ENCODE peak calls at places on chromosomes 2 and 18, in six cellular contexts. One of them, this sample, is unnamed.

GRCh38 chr2:241726459-241726858 is 8.0 kb upstream of the D2HGDH start:
- DNase-seq in K562: no peak
- DNase-seq in GM23338: no peak
- DNase-seq in Panc1: no peak
- DNase-seq in A549: no peak
- DNase-seq in GM12878: no peak
- DNase-seq in this sample: no peak

GRCh38 chr2:133109772-133110171 is 439.8 kb upstream of the LYPD1 start:
- DNase-seq in GM12878: no peak
- DNase-seq in A549: no peak
- DNase-seq in GM23338: no peak
- DNase-seq in Panc1: no peak
- DNase-seq in K562: no peak
- DNase-seq in this sample: no peak

GRCh38 chr2:63841254-63842022 is at the start of gene UGP2:
- DNase-seq in GM12878: peak; percentile 62
- DNase-seq in Panc1: no peak
- DNase-seq in A549: peak; percentile 75
- DNase-seq in K562: peak; percentile 93
- DNase-seq in GM23338: peak; percentile 96
- DNase-seq in this sample: peak; percentile 92

GRCh38 chr2:178225011-178225817 is 30.9 kb downstream of the OSBPL6 start:
- DNase-seq in GM23338: no peak
- DNase-seq in Panc1: no peak
- DNase-seq in K562: no peak
- DNase-seq in GM12878: no peak
- DNase-seq in A549: no peak
- DNase-seq in this sample: no peak

GRCh38 chr18:59141294-59142068 is 1.8 kb downstream of the SEC11C start:
- DNase-seq in K562: no peak
- DNase-seq in GM23338: no peak
- DNase-seq in Panc1: no peak
- DNase-seq in A549: no peak
- DNase-seq in GM12878: no peak
- DNase-seq in this sample: no peak

GRCh38 chr2:213104089-213104902 is 47.1 kb downstream of the IKZF2 start:
- DNase-seq in Panc1: no peak
- DNase-seq in GM12878: no peak
- DNase-seq in K562: no peak
- DNase-seq in GM23338: no peak
- DNase-seq in A549: no peak
- DNase-seq in this sample: no peak

GRCh38 chr2:97267411-97268074 is 154.6 kb downstream of the ANKRD36 start:
- DNase-seq in GM23338: peak; percentile 0
- DNase-seq in A549: no peak
- DNase-seq in K562: peak; percentile 2
- DNase-seq in GM12878: no peak
- DNase-seq in Panc1: no peak
- DNase-seq in this sample: peak; percentile 1

GRCh38 chr2:54617409-54617808 is 106.1 kb upstream of the EML6 start:
- DNase-seq in Panc1: no peak
- DNase-seq in K562: no peak
- DNase-seq in A549: no peak
- DNase-seq in GM12878: no peak
- DNase-seq in GM23338: no peak
- DNase-seq in this sample: no peak

GRCh38 chr2:51420521-51420920 is 388.6 kb upstream of the NRXN1 start:
- DNase-seq in Panc1: no peak
- DNase-seq in K562: no peak
- DNase-seq in A549: no peak
- DNase-seq in GM23338: no peak
- DNase-seq in GM12878: no peak
- DNase-seq in this sample: no peak

GRCh38 chr18:27428120-27428519 is 243.0 kb upstream of the CHST9 start:
- DNase-seq in A549: no peak
- DNase-seq in K562: no peak
- DNase-seq in Panc1: no peak
- DNase-seq in GM23338: peak; percentile 50
- DNase-seq in GM12878: no peak
- DNase-seq in this sample: no peak

GRCh38 chr2:25341031-25341727 is 546 bp downstream of the DNMT3A start:
- DNase-seq in Panc1: no peak
- DNase-seq in GM12878: no peak
- DNase-seq in GM23338: no peak
- DNase-seq in K562: peak; percentile 20
- DNase-seq in A549: no peak
- DNase-seq in this sample: no peak

GRCh38 chr2:263774-264492 is at the start of gene SH3YL1:
- DNase-seq in K562: no peak
- DNase-seq in GM12878: no peak
- DNase-seq in GM23338: peak; percentile 65
- DNase-seq in A549: no peak
- DNase-seq in Panc1: no peak
- DNase-seq in this sample: no peak

DNA sequence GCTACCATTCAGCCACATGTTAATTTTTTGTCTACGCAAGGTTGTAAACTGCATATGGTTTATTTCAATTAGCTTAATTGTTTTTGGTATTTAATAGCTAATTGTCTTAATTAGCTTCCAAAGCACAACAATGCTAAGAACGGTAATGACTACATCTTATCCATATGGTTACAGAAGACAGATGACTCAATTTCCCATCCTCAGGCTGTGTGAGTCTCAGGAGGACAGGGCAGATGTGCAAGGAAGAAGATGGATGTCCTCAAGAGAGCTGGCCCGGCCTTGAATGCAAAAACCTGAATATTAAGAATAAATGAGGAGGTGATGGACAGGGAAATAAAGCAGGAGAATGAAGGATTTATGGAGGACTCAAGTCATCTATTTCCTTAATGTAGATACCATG is 31.4 kb downstream of the SLC4A3 start:
- DNase-seq in GM12878: no peak
- DNase-seq in A549: no peak
- DNase-seq in K562: no peak
- DNase-seq in GM23338: no peak
- DNase-seq in Panc1: no peak
- DNase-seq in this sample: no peak
- H3K4me3 ChIP-seq in GM12878: no peak overlapping the region
- H3K4me3 ChIP-seq in A549: no peak overlapping the region
- H3K4me3 ChIP-seq in K562: no peak overlapping the region
- H3K4me3 ChIP-seq in GM23338: no peak overlapping the region
- H3K4me3 ChIP-seq in Panc1: no peak overlapping the region
- H3K4me3 ChIP-seq in this sample: no peak overlapping the region

GRCh38 chr2:58967736-58968135 is 726.6 kb upstream of the FANCL start:
- DNase-seq in K562: peak; percentile 47
- DNase-seq in Panc1: no peak
- DNase-seq in A549: no peak
- DNase-seq in GM12878: no peak
- DNase-seq in GM23338: no peak
- DNase-seq in this sample: no peak

GRCh38 chr2:58965602-58966001 is 724.5 kb upstream of the FANCL start:
- DNase-seq in GM23338: no peak
- DNase-seq in A549: no peak
- DNase-seq in Panc1: no peak
- DNase-seq in GM12878: no peak
- DNase-seq in K562: no peak
- DNase-seq in this sample: no peak

GRCh38 chr2:58971511-58971910 is 730.4 kb upstream of the FANCL start:
- DNase-seq in Panc1: no peak
- DNase-seq in GM12878: no peak
- DNase-seq in K562: no peak
- DNase-seq in GM23338: no peak
- DNase-seq in A549: no peak
- DNase-seq in this sample: no peak

GRCh38 chr2:58970365-58970764 is 729.2 kb upstream of the FANCL start:
- DNase-seq in GM23338: no peak
- DNase-seq in A549: no peak
- DNase-seq in K562: no peak
- DNase-seq in GM12878: no peak
- DNase-seq in Panc1: no peak
- DNase-seq in this sample: no peak

DNA sequence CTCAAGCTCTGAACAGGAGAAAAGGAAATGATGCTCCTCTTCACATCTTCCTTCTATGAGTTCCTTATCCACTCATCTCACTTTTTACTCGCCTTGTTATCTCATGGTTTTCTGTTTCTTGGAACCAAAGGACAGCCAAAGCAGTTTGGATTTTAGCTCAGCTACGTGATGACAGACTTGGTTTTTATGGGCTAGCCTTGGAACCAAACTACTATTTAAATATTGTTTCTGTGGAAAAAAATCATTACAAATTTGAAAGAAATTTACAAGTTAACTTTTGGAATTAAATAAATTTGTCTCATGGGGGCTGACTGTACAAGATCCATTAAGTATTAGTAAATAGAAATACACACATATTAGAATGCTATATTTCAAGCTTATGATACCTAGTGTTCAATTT is 727.8 kb upstream of the FANCL start:
- DNase-seq in Panc1: no peak
- DNase-seq in GM23338: no peak
- DNase-seq in A549: no peak
- DNase-seq in GM12878: no peak
- DNase-seq in K562: no peak
- DNase-seq in this sample: no peak
- TF ChIP-seq REST in Panc1: no peak
- TF ChIP-seq REST in GM23338: no peak
- TF ChIP-seq REST in A549: no peak
- TF ChIP-seq REST in GM12878: no peak
- TF ChIP-seq REST in K562: no peak
- TF ChIP-seq REST in this sample: no peak

GRCh38 chr2:36409971-36410370 is 54.4 kb downstream of the CRIM1 start:
- DNase-seq in A549: no peak
- DNase-seq in GM23338: no peak
- DNase-seq in Panc1: no peak
- DNase-seq in GM12878: no peak
- DNase-seq in K562: no peak
- DNase-seq in this sample: no peak

GRCh38 chr2:36410681-36411080 is 55.1 kb downstream of the CRIM1 start:
- DNase-seq in GM12878: no peak
- DNase-seq in Panc1: no peak
- DNase-seq in GM23338: no peak
- DNase-seq in K562: no peak
- DNase-seq in A549: no peak
- DNase-seq in this sample: no peak

GRCh38 chr2:36406296-36406695 is 50.7 kb downstream of the CRIM1 start:
- DNase-seq in GM12878: no peak
- DNase-seq in GM23338: no peak
- DNase-seq in K562: no peak
- DNase-seq in A549: no peak
- DNase-seq in Panc1: no peak
- DNase-seq in this sample: no peak

GRCh38 chr2:36407403-36407802 is 51.8 kb downstream of the CRIM1 start:
- DNase-seq in GM12878: no peak
- DNase-seq in K562: no peak
- DNase-seq in A549: no peak
- DNase-seq in Panc1: no peak
- DNase-seq in GM23338: no peak
- DNase-seq in this sample: no peak

DNA sequence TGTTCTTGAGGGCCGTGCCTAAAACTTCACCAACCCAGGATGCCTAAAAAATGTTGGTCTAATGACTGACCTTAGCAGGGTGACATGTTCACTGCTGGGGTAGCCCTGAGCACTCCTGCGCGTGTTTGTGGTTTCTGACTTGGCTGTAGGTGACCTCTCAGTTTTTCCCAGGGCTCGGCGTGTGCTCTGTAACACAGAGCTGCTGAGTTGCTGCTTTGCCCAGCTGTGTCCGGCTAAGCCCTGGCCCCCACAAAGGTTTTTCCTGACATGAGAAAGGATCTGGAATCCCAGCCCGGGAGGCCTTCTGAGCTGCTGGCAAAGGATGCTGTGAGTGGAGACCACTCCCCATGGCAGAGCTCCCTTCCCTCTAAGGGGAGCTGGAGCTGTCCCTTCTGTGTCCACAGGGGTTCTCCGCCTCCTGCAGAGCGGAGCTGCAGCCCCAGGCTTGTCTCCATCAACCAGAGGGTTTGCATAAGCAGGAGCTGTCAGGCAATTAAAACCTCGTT is 52.7 kb downstream of the CRIM1 start:
- DNase-seq in Panc1: no peak
- DNase-seq in A549: no peak
- DNase-seq in GM12878: no peak
- DNase-seq in GM23338: peak; percentile 67
- DNase-seq in K562: no peak
- DNase-seq in this sample: no peak
- TF ChIP-seq CTCF in Panc1: no peak
- TF ChIP-seq CTCF in A549: no peak
- TF ChIP-seq CTCF in GM12878: no peak
- TF ChIP-seq CTCF in GM23338: no peak
- TF ChIP-seq CTCF in K562: no peak
- TF ChIP-seq CTCF in this sample: no peak

GRCh38 chr2:20617081-20617575 is 33.8 kb downstream of the HS1BP3 start:
- DNase-seq in Panc1: no peak
- DNase-seq in A549: no peak
- DNase-seq in GM12878: no peak
- DNase-seq in GM23338: peak; percentile 51
- DNase-seq in K562: peak; percentile 77
- DNase-seq in this sample: no peak
- H3K4me3 ChIP-seq in Panc1: no peak overlapping the region
- H3K4me3 ChIP-seq in A549: no peak overlapping the region
- H3K4me3 ChIP-seq in GM12878: no peak overlapping the region
- H3K4me3 ChIP-seq in GM23338: no peak overlapping the region
- H3K4me3 ChIP-seq in K562: no peak overlapping the region
- H3K4me3 ChIP-seq in this sample: no peak overlapping the region

GRCh38 chr2:95331606-95332005 is 34.5 kb downstream of the KCNIP3 start:
- DNase-seq in GM23338: no peak
- DNase-seq in K562: no peak
- DNase-seq in GM12878: no peak
- DNase-seq in A549: no peak
- DNase-seq in Panc1: no peak
- DNase-seq in this sample: no peak

GRCh38 chr2:95332036-95332435 is 34.9 kb downstream of the KCNIP3 start:
- DNase-seq in Panc1: no peak
- DNase-seq in GM12878: no peak
- DNase-seq in K562: no peak
- DNase-seq in GM23338: no peak
- DNase-seq in A549: no peak
- DNase-seq in this sample: no peak

GRCh38 chr2:95334916-95335641 is 37.9 kb downstream of the KCNIP3 start:
- DNase-seq in A549: no peak
- DNase-seq in GM23338: no peak
- DNase-seq in GM12878: no peak
- DNase-seq in K562: no peak
- DNase-seq in Panc1: no peak
- DNase-seq in this sample: no peak

GRCh38 chr2:95333056-95333455 is 35.9 kb downstream of the KCNIP3 start:
- DNase-seq in K562: no peak
- DNase-seq in GM12878: no peak
- DNase-seq in GM23338: no peak
- DNase-seq in Panc1: no peak
- DNase-seq in A549: no peak
- DNase-seq in this sample: no peak

GRCh38 chr2:95333888-95334338 is 36.8 kb downstream of the KCNIP3 start:
- DNase-seq in GM23338: no peak
- DNase-seq in K562: no peak
- DNase-seq in Panc1: peak; percentile 67
- DNase-seq in GM12878: no peak
- DNase-seq in A549: no peak
- DNase-seq in this sample: no peak
- TF ChIP-seq REST in GM23338: no peak
- TF ChIP-seq REST in K562: no peak
- TF ChIP-seq REST in Panc1: no peak
- TF ChIP-seq REST in GM12878: no peak
- TF ChIP-seq REST in A549: no peak
- TF ChIP-seq REST in this sample: no peak

This sample was measured in HL-60.